ENCODE peak calls at places on chromosomes 3 and 15, in nine cellular contexts. T is K562, I is cardiac muscle cell, P is heart left ventricle, G is tibial artery, X is astrocyte of the spinal cord, F is endothelial cell, E is lower lobe of right lung, U is pancreas. R is an unnamed sample.

GRCh38 chr15:88716543-88717341 is 77.9 kb downstream of the ISG20 start:
- DNase-seq in T (no peak), I (no peak), P (no peak), G (peak), X (no peak), F (no peak), E (no peak), U (no peak), R (no peak)

GRCh38 chr15:69836526-69837230 is 261.0 kb downstream of the TLE3 start:
- DNase-seq in T (no peak), I (no peak), P (no peak), G (no peak), X (no peak), F (no peak), E (no peak), U (no peak), R (no peak)

GRCh38 chr15:68586274-68586961 is 7.6 kb downstream of the CORO2B start:
- DNase-seq in T (peak), I (peak), P (peak), G (peak), X (peak), F (no peak), E (no peak), U (no peak), R (peak)

GRCh38 chr15:39491917-39492490 is 88.9 kb upstream of the THBS1 start:
- DNase-seq in T (no peak), I (no peak), P (no peak), G (no peak), X (no peak), F (no peak), E (no peak), U (no peak), R (no peak)

GRCh38 chr3:175476489-175476888 is 617.4 kb downstream of the NAALADL2 start:
- DNase-seq in T (no peak), I (no peak), P (no peak), G (no peak), X (no peak), F (no peak), E (no peak), U (no peak), R (no peak)

GRCh38 chr3:169458323-169458722 is 205.2 kb downstream of the MECOM start:
- DNase-seq in T (no peak), I (peak), P (peak), G (no peak), X (no peak), F (no peak), E (no peak), U (no peak), R (no peak)

GRCh38 chr3:183698760-183699159 is 1.2 kb downstream of the YEATS2 start:
- DNase-seq in T (peak), I (peak), P (peak), G (no peak), X (peak), F (peak), E (no peak), U (no peak), R (no peak)

GRCh38 chr3:122766430-122766829 is 27.2 kb downstream of the HSPBAP1 start:
- DNase-seq in T (no peak), I (no peak), P (no peak), G (no peak), X (no peak), F (no peak), E (no peak), U (no peak), R (no peak)

GRCh38 chr3:69085543-69086132 is 901 bp downstream of the ARL6IP5 start:
- DNase-seq in T (peak), I (peak), P (peak), G (peak), X (no peak), F (no peak), E (peak), U (no peak), R (peak)

GRCh38 chr15:57095896-57096295 is 177.5 kb downstream of the TCF12 start:
- DNase-seq in T (no peak), I (no peak), P (no peak), G (no peak), X (no peak), F (no peak), E (no peak), U (no peak), R (no peak)

GRCh38 chr15:39944711-39945110 is 10.8 kb downstream of the EIF2AK4 start:
- DNase-seq in T (no peak), I (peak), P (no peak), G (no peak), X (peak), F (no peak), E (no peak), U (no peak), R (no peak)

GRCh38 chr3:177932346-177932745 is 603.9 kb upstream of the KCNMB2 start:
- DNase-seq in T (no peak), I (peak), P (no peak), G (no peak), X (no peak), F (no peak), E (no peak), U (no peak), R (no peak)

GRCh38 chr15:31352283-31352880 is 25.7 kb downstream of the KLF13 start:
- DNase-seq in T (no peak), I (peak), P (peak), G (no peak), X (peak), F (no peak), E (peak), U (peak), R (no peak)

GRCh38 chr3:194305356-194306108 is 45.6 kb downstream of the CPN2 start:
- DNase-seq in T (no peak), I (no peak), P (peak), G (peak), X (no peak), F (no peak), E (no peak), U (no peak), R (no peak)

GRCh38 chr3:69273895-69274294 is 112.0 kb downstream of the FRMD4B start:
- DNase-seq in T (no peak), I (peak), P (no peak), G (no peak), X (no peak), F (no peak), E (no peak), U (no peak), R (no peak)

GRCh38 chr3:124763644-124764358 is 33.5 kb downstream of the UMPS start:
- DNase-seq in T (no peak), I (no peak), P (no peak), G (no peak), X (no peak), F (no peak), E (no peak), U (no peak), R (no peak)

GRCh38 chr3:172692751-172693310 is 18.0 kb downstream of the NCEH1 start:
- DNase-seq in T (no peak), I (no peak), P (no peak), G (no peak), X (no peak), F (no peak), E (no peak), U (no peak), R (no peak)

GRCh38 chr3:172153335-172153861 is 114.0 kb downstream of the FNDC3B start:
- DNase-seq in T (peak), I (peak), P (peak), G (peak), X (peak), F (peak), E (peak), U (peak), R (peak)

GRCh38 chr15:39919740-39920509 is at the start of gene GPR176:
- DNase-seq in T (no peak), I (peak), P (peak), G (peak), X (peak), F (peak), E (peak), U (peak), R (peak)

GRCh38 chr3:22960326-22960984 is 242.7 kb upstream of the UBE2E2 start:
- DNase-seq in T (peak), I (peak), P (peak), G (no peak), X (peak), F (peak), E (no peak), U (no peak), R (peak)

GRCh38 chr15:40263036-40263754 is 19.7 kb downstream of the ANKRD63 start:
- DNase-seq in T (no peak), I (peak), P (no peak), G (no peak), X (peak), F (no peak), E (no peak), U (no peak), R (no peak)

GRCh38 chr3:170802164-170803151 is 67.5 kb downstream of the RPL22L1 start:
- DNase-seq in T (peak), I (peak), P (no peak), G (peak), X (peak), F (no peak), E (no peak), U (no peak), R (no peak)

GRCh38 chr3:28575748-28576589 is 227.3 kb upstream of the AZI2 start:
- DNase-seq in T (no peak), I (peak), P (peak), G (peak), X (no peak), F (peak), E (no peak), U (peak), R (no peak)

GRCh38 chr15:40743921-40744809 is 10.9 kb downstream of the RMDN3 start:
- DNase-seq in T (peak), I (peak), P (peak), G (no peak), X (peak), F (no peak), E (no peak), U (no peak), R (no peak)

GRCh38 chr3:197042539-197042938 is 12.9 kb upstream of the MELTF start:
- DNase-seq in T (no peak), I (no peak), P (no peak), G (no peak), X (no peak), F (no peak), E (no peak), U (no peak), R (no peak)

GRCh38 chr3:123949606-123950005 is 11.4 kb downstream of the CCDC14 start:
- DNase-seq in T (no peak), I (no peak), P (no peak), G (no peak), X (peak), F (no peak), E (no peak), U (no peak), R (no peak)

GRCh38 chr3:28915711-28916481 is 365.0 kb upstream of the RBMS3 start:
- DNase-seq in T (no peak), I (peak), P (no peak), G (no peak), X (peak), F (peak), E (peak), U (no peak), R (peak)

DNA sequence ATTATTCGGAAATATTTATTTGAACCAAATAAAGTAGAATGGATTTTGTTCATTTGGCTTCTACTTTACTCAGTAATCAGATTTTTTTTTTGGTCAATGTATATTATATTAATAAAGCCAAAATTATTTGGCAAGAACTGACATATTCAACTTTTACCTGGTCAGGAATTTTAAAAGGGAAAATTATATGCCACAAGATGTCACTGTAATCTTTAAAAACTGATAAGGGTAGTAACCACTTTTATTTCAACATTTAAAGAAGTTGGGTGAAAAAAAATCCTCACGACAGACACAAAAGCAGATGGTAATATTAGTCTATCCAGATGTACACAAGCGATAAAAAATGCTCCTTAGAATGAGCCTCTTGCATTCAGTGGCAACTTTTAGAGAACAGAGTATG is 101.9 kb downstream of the SERPINI1 start:
- DNase-seq in T (no peak), I (no peak), P (no peak), G (no peak), X (peak), F (no peak), E (no peak), U (no peak), R (no peak)
- TF ChIP-seq CTCF in T (no peak), I (no peak), P (peak), G (peak), X (no peak), F (no peak), E (no peak), U (no peak), R (no peak)

GRCh38 chr15:36908991-36909390 is 191.4 kb downstream of the MEIS2 start:
- DNase-seq in T (no peak), I (no peak), P (no peak), G (no peak), X (no peak), F (no peak), E (no peak), U (no peak), R (no peak)

GRCh38 chr15:36903195-36903594 is 197.2 kb downstream of the MEIS2 start:
- DNase-seq in T (no peak), I (no peak), P (no peak), G (no peak), X (no peak), F (no peak), E (no peak), U (no peak), R (no peak)

GRCh38 chr15:36905908-36906307 is 194.4 kb downstream of the MEIS2 start:
- DNase-seq in T (no peak), I (peak), P (no peak), G (no peak), X (no peak), F (no peak), E (no peak), U (no peak), R (peak)

GRCh38 chr15:36903922-36904479 is 196.3 kb downstream of the MEIS2 start:
- DNase-seq in T (no peak), I (no peak), P (no peak), G (no peak), X (no peak), F (no peak), E (no peak), U (no peak), R (peak)

DNA sequence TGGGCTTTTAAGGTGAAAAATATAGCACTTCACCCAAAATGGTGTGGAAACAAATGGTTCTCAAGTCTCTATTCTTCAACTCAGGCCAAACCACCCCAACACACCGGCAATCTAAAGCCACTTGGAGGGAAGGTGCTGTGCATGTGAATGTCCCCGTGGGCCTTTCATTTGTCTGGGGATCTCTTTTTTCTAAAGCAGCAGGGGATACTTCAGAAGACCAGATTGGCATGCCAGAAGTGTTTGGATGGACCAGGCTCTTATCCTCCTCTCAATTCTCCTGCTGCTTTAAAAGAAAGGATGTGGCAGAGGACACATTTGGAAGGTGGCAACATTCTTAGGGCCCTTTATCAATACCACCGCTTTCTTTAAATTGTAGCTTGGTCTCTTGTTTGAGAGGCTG is 193.1 kb downstream of the MEIS2 start:
- DNase-seq in T (no peak), I (no peak), P (no peak), G (no peak), X (no peak), F (no peak), E (no peak), U (no peak), R (no peak)
- TF ChIP-seq CTCF in T (no peak), I (no peak), P (no peak), G (no peak), X (no peak), F (no peak), E (no peak), U (no peak), R (no peak)

DNA sequence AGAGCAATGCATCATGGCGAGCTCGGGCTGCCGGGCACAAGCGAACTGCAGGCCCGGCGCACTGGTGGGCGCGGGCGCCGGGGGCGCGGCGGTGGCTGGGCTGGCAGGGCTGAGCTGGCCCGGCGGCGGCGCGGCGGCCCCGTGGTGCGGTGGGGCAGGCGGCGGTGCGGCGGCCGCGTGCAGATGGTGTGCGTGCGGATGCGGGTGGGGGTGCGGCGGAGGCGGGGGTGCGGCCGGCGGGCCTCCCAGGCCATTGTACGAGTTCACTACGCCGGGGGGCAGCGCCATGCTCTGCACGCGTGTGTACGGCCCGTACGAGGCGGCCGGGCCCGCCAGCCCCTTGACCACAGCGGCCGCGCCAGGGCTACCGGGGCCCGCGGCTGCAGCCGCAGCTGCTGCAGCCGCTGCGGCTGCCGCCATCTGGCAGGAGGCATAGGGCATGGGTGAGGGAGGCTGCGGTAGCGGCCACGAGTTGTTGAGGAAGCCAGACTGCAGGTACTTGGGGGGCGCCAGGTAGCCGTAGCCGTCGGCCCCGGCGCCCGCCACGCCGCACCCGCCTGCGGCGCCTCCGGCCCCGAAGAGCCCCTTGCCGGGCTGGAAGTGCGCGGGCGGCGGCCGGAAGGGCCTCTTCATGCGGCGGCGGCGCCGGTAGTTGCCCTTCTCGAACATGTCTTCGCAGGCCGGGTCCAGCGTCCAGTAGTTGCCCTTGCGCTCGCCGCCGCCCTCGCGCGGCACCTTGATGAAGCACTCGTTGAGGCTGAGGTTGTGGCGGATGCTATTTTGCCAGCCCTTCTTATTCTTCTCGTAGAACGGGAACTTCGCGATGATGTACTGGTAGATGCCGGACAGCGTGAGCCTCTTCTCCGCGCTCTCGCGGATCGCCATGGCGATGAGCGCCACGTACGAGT is 1.0 kb downstream of the FOXL2 start:
- DNase-seq in T (peak), I (no peak), P (no peak), G (no peak), X (peak), F (peak), E (no peak), U (peak), R (peak)
- TF ChIP-seq CTCF in T (peak), I (peak), P (no peak), G (no peak), X (peak), F (peak), E (no peak), U (no peak), R (peak)

DNA sequence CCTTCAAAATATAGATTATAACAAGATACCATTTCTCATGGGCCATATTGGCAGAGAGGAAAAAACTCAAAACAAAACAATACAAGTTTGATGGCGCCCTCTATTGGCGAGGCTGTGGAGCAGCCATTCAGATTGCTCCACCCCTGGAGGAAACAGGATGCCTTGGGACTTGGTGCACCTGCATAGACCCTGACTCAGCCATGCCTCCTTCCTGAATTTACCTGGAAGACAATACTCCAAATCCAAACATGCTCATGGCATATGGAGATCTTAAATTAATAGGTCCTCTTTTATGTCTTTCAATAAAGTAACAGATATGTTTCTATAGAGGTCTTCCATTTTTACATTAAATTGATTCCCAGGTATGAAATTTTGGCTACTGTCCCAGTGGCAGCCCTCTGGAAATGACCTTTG is 90.0 kb downstream of the APBA2 start:
- DNase-seq in T (peak), I (peak), P (no peak), G (no peak), X (peak), F (peak), E (no peak), U (no peak), R (no peak)
- TF ChIP-seq CTCF in T (peak), I (peak), P (peak), G (no peak), X (peak), F (peak), E (peak), U (peak), R (no peak)

GRCh38 chr3:16249336-16249735 is 15.4 kb downstream of the DPH3 start:
- DNase-seq in T (peak), I (peak), P (no peak), G (no peak), X (peak), F (peak), E (no peak), U (no peak), R (peak)
- TF ChIP-seq CTCF in T (peak), I (peak), P (peak), G (no peak), X (peak), F (peak), E (peak), U (no peak), R (no peak)

GRCh38 chr3:191768421-191768820 is 307.5 kb downstream of the PYDC2 start:
- DNase-seq in T (no peak), I (no peak), P (no peak), G (no peak), X (no peak), F (no peak), E (no peak), U (no peak), R (peak)
- TF ChIP-seq CTCF in T (no peak), I (no peak), P (no peak), G (no peak), X (no peak), F (no peak), E (no peak), U (no peak), R (peak)

R was measured in Calu3.